ENCODE peak calls at places on chromosome 7, in nine cellular contexts. W is tibial nerve, R is neural progenitor cell, V is cardiac fibroblast, C is H9, H is GM06990, P is HFF-Myc, M is brain microvascular endothelial cell, E is prostate gland. O is an unnamed sample.

GRCh38 chr7:98185101-98185500 is 26.1 kb upstream of the BHLHA15 start:
- DNase-seq in C (no peak), P (no peak), H (no peak), E (no peak), W (no peak), M (no peak), V (no peak), R (no peak), O (no peak)

GRCh38 chr7:156920076-156920475 is 27.1 kb upstream of the LMBR1 start:
- DNase-seq in P (no peak), C (no peak), E (no peak), W (no peak), R (no peak), H (no peak), M (no peak), V (no peak), O (no peak)

GRCh38 chr7:12570148-12570528 is 382 bp upstream of the SCIN start:
- DNase-seq in V (peak), H (no peak), M (no peak), E (peak), C (no peak), P (no peak), W (no peak), R (peak), O (no peak)

GRCh38 chr7:29609162-29610030 is 45.8 kb downstream of the PRR15 start:
- DNase-seq in V (peak), C (peak), H (no peak), E (no peak), R (peak), M (no peak), P (no peak), W (no peak), O (peak)

GRCh38 chr7:24384362-24385030 is 100.5 kb downstream of the NPY start:
- DNase-seq in P (no peak), H (no peak), W (no peak), M (no peak), E (no peak), C (no peak), V (no peak), R (no peak), O (no peak)

GRCh38 chr7:31082017-31082416 is 29.9 kb downstream of the ADCYAP1R1 start:
- DNase-seq in E (no peak), C (no peak), W (no peak), M (no peak), P (no peak), R (no peak), H (no peak), V (no peak), O (no peak)

GRCh38 chr7:30521532-30521931 is 16.9 kb upstream of the GGCT start:
- DNase-seq in R (no peak), M (peak), H (no peak), P (no peak), C (no peak), W (peak), V (peak), E (no peak), O (no peak)

GRCh38 chr7:158572000-158572828 is 15.4 kb downstream of the PTPRN2 start:
- DNase-seq in H (no peak), M (no peak), W (no peak), C (no peak), P (no peak), E (no peak), V (peak), R (peak), O (no peak)

GRCh38 chr7:128221929-128222403 is 19.1 kb upstream of the LEP start:
- DNase-seq in R (no peak), V (peak), E (no peak), P (peak), W (no peak), C (no peak), M (peak), H (no peak), O (no peak)

GRCh38 chr7:16465469-16466086 is at the start of gene SOSTDC1:
- DNase-seq in E (peak), W (no peak), H (no peak), R (peak), P (no peak), V (peak), C (no peak), M (no peak), O (no peak)

GRCh38 chr7:49773082-49773938 is at the start of gene VWC2:
- DNase-seq in H (no peak), R (peak), P (no peak), E (no peak), W (no peak), C (peak), M (no peak), V (no peak), O (peak)

GRCh38 chr7:13724631-13725566 is 264.6 kb downstream of the ETV1 start:
- DNase-seq in C (no peak), P (no peak), E (peak), R (no peak), M (no peak), H (no peak), V (no peak), W (no peak), O (no peak)

GRCh38 chr7:65438593-65438992 is 64.9 kb downstream of the ZNF92 start:
- DNase-seq in M (peak), V (peak), R (no peak), C (no peak), E (no peak), W (no peak), P (peak), H (no peak), O (no peak)

GRCh38 chr7:41688012-41688625 is 14.8 kb downstream of the INHBA start:
- DNase-seq in P (no peak), M (no peak), R (no peak), H (no peak), E (no peak), W (no peak), V (no peak), C (no peak), O (no peak)

GRCh38 chr7:143979999-143980398 is 20.1 kb upstream of the OR6B1 start:
- DNase-seq in C (no peak), M (no peak), H (no peak), W (no peak), E (no peak), V (no peak), P (no peak), R (no peak), O (no peak)

GRCh38 chr7:139180700-139181311 is 50.2 kb upstream of the UBN2 start:
- DNase-seq in E (no peak), M (no peak), C (no peak), H (no peak), V (peak), P (no peak), R (no peak), W (no peak), O (no peak)

GRCh38 chr7:36474283-36475010 is 84.8 kb downstream of the ANLN start:
- DNase-seq in E (no peak), M (peak), H (no peak), R (no peak), C (no peak), P (no peak), V (peak), W (no peak), O (no peak)

GRCh38 chr7:151409555-151410404 is at the start of gene WDR86:
- DNase-seq in E (no peak), V (no peak), R (peak), H (no peak), M (no peak), C (peak), W (no peak), P (no peak), O (peak)

GRCh38 chr7:31370610-31371009 is 30.1 kb upstream of the NEUROD6 start:
- DNase-seq in E (no peak), P (no peak), M (no peak), W (no peak), V (no peak), R (no peak), C (peak), H (no peak), O (no peak)

GRCh38 chr7:4245135-4245865 is 436.8 kb upstream of the FOXK1 start:
- DNase-seq in P (no peak), W (no peak), V (no peak), E (no peak), M (no peak), C (no peak), R (no peak), H (no peak), O (no peak)

GRCh38 chr7:106485031-106485551 is 175.9 kb downstream of the CCDC71L start:
- DNase-seq in H (peak), R (no peak), M (peak), E (no peak), W (no peak), C (no peak), P (peak), V (peak), O (no peak)

GRCh38 chr7:43873300-43873699 is 4.0 kb upstream of the MRPS24 start:
- DNase-seq in H (no peak), R (no peak), V (peak), W (peak), P (peak), M (peak), E (no peak), C (no peak), O (no peak)

GRCh38 chr7:7662527-7662926 is 22.0 kb downstream of the UMAD1 start:
- DNase-seq in M (peak), H (no peak), V (no peak), R (peak), E (no peak), P (no peak), W (no peak), C (peak), O (no peak)

GRCh38 chr7:82595176-82595575 is 151.6 kb upstream of the CACNA2D1 start:
- DNase-seq in E (no peak), H (no peak), R (no peak), P (no peak), M (no peak), V (no peak), C (no peak), W (no peak), O (no peak)

GRCh38 chr7:2717293-2717904 is 29.4 kb downstream of the AMZ1 start:
- DNase-seq in P (no peak), E (peak), H (no peak), M (peak), C (no peak), R (no peak), W (no peak), V (peak), O (peak)

GRCh38 chr7:41702635-41703371 is at the start of gene INHBA:
- DNase-seq in M (peak), E (no peak), W (no peak), R (no peak), P (no peak), H (no peak), V (peak), C (no peak), O (no peak)

GRCh38 chr7:85806321-85806720 is 619.5 kb upstream of the SEMA3D start:
- DNase-seq in W (no peak), V (no peak), M (no peak), P (no peak), C (peak), H (no peak), E (no peak), R (peak), O (no peak)
- TF ChIP-seq CTCF in W (no peak), V (no peak), M (peak), P (peak), C (peak), H (no peak), E (no peak), R (peak), O (peak)

DNA sequence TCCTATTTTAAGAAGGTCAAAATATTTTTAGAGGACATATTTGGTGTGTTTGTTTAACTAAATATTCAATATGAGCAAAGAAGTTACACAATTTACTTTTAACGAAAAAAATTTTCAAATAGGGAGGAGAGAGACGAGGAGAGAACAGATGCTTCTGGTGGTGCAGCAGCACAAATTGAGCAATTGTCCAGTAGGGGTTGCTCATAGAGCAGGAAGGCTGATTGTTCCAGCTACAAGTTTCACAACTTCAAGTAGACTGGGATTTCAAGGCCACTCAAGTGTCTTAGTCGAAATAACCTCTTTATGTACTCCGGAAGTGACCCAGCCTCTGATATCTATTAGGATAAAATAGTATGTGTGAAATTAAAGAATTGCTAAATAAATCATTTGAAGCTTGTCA is 197.9 kb downstream of the HDAC9 start:
- DNase-seq in W (no peak), V (peak), E (no peak), H (no peak), P (peak), C (no peak), R (peak), M (peak), O (no peak)
- TF ChIP-seq CTCF in W (peak), V (peak), E (no peak), H (peak), P (peak), C (peak), R (peak), M (peak), O (peak)

GRCh38 chr7:100603697-100604077 is 1.5 kb downstream of the PCOLCE start:
- DNase-seq in M (no peak), H (no peak), V (no peak), C (no peak), W (no peak), E (no peak), R (peak), P (no peak), O (peak)
- TF ChIP-seq CTCF in M (no peak), H (no peak), V (no peak), C (no peak), W (no peak), E (peak), R (no peak), P (no peak), O (no peak)

GRCh38 chr7:87219545-87220025 is at the start of gene TMEM243:
- DNase-seq in V (peak), R (peak), E (peak), M (peak), P (no peak), C (peak), W (peak), H (peak), O (peak)

GRCh38 chr7:87220734-87221215 is 1.2 kb upstream of the TMEM243 start:
- DNase-seq in C (no peak), E (peak), P (no peak), V (no peak), W (no peak), H (no peak), R (peak), M (no peak), O (peak)

GRCh38 chr7:87217983-87218653 is 1.4 kb downstream of the TMEM243 start:
- DNase-seq in C (no peak), V (no peak), P (no peak), H (no peak), W (no peak), M (no peak), R (no peak), E (no peak), O (no peak)

GRCh38 chr7:87220026-87220733 is 648 bp upstream of the TMEM243 start:
- DNase-seq in H (peak), R (peak), C (peak), P (peak), W (peak), E (peak), V (peak), M (peak), O (peak)

DNA sequence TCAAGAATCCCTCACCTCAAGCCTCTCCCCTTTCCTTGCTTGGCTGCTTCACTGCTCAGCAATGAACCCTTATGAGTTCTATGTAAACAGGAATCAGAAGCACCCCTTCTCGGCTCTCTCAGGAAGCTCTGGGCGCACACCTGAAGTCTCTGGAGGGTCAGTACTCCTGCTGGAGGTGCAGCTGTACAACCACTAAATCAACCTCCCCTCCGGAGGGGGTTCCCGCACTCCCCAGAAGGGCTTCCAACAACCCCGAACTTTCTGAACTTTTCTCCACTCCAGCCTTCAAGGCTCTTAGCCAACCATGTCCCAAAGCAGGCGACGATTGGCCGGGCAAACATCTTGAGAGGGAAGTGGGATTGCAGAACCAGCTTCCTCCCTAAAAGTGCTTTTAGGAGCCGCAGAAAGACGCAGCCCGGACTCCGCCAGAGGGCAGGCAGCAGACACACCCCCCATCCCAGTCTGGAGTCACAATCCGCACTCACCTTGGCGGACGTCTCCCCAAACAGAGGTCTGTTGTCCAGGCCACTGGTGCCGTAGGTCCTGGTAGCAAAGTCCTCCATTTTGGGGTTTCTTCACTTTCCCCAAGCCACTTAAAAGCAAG is 489 bp downstream of the TMEM243 start:
- DNase-seq in P (no peak), E (peak), H (no peak), V (peak), W (peak), C (peak), M (no peak), R (peak), O (peak)
- TF ChIP-seq CTCF in P (no peak), E (peak), H (no peak), V (no peak), W (peak), C (no peak), M (peak), R (no peak), O (no peak)

GRCh38 chr7:103781409-103781808 is 208.0 kb downstream of the RELN start:
- DNase-seq in V (no peak), E (no peak), C (no peak), M (no peak), H (no peak), R (no peak), W (no peak), P (no peak), O (no peak)
- TF ChIP-seq CTCF in V (no peak), E (no peak), C (no peak), M (no peak), H (no peak), R (no peak), W (no peak), P (no peak), O (no peak)

DNA sequence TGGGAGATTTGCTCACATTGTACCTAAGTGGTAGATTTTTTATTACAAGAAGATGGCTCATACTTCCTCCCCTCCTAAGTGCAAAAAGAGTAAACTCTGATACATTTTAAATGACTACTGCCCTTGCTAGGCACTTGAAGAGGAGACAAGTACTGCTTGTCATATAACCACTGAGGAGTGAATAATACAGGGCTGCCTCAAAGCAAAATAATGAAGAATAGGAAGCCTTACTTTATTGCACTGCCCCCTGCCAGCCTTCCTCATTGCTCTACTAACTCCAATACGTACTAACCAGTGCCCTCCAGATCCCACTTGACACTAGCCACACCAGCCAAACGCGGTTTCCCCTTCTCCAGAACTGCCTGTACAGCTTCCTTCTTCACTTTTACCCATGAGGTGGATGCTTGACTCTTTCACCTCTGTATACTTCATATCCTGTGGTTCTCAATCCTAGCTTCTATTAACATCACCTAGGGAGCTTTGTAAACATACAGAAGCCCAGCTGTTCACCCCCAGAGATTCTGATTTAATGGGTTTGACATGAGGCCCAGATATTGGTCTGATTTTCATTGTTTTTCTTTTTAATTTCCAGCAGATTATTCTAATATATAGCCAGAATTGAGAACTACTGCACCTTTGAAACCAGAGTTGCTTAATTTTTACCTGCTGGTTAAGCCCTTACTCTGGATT is 11.7 kb upstream of the MTERF1 start:
- DNase-seq in C (no peak), E (no peak), W (no peak), V (no peak), H (no peak), M (no peak), P (no peak), R (peak), O (no peak)
- TF ChIP-seq CTCF in C (no peak), E (no peak), W (no peak), V (no peak), H (no peak), M (no peak), P (no peak), R (no peak), O (no peak)

GRCh38 chr7:124275411-124275810 is 242.5 kb upstream of the TMEM229A start:
- DNase-seq in E (no peak), P (no peak), C (no peak), W (no peak), V (no peak), H (no peak), M (no peak), R (no peak), O (no peak)

GRCh38 chr7:124276005-124276606 is 243.2 kb upstream of the TMEM229A start:
- DNase-seq in M (peak), H (no peak), P (peak), R (peak), E (no peak), V (peak), C (peak), W (no peak), O (peak)
- TF ChIP-seq CTCF in M (peak), H (peak), P (peak), R (peak), E (no peak), V (peak), C (peak), W (no peak), O (peak)

DNA sequence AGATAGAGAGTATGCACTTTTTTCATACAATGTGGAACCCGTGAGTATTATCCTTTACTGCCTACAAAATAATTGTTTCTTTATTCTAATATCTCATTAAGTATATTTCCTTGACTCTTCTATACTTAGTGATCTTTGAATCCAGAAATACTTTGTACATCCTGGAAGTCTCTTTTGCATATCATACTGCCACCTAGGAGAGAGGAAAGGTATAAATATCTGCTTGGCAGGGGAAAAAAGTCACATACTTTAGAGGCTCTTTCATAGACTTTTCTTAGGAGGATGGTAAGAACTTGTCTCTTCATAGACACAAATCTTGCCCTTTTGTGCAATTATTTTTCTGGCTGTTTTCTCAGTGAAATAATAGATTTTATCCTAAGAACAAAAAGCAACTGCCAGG is 436.0 kb downstream of the PAXIP1 start:
- DNase-seq in V (no peak), M (no peak), P (no peak), R (no peak), E (no peak), C (no peak), H (no peak), W (no peak), O (no peak)
- TF ChIP-seq CTCF in V (no peak), M (no peak), P (no peak), R (peak), E (no peak), C (peak), H (no peak), W (no peak), O (peak)